ENCODE peak calls at places on chromosomes 5 and 9, in eight cellular contexts. V is GM12865, Z is fibroblast of the aortic adventitia, T is stomach, B is AG04450, G is suprapubic skin, E is breast epithelium, I is fibroblast of mammary gland. L is an unnamed sample.

GRCh38 chr5:27473300-27474053 is 435.1 kb upstream of the CDH9 start:
- DNase-seq in I (no peak), Z (no peak), B (no peak), V (no peak), E (no peak), T (no peak), G (no peak), L (no peak)

GRCh38 chr9:20624201-20625002 is 2.1 kb upstream of the MLLT3 start:
- DNase-seq in G (no peak), T (peak; percentile 63), I (peak; percentile 79), E (no peak), V (peak; percentile 84), Z (peak; percentile 86), B (no peak), L (peak; percentile 69)

GRCh38 chr9:4620881-4621555 is 41.1 kb upstream of the PLPP6 start:
- DNase-seq in T (no peak), B (no peak), G (no peak), Z (peak; percentile 72), I (peak; percentile 16), E (no peak), V (no peak), L (peak; percentile 41)

GRCh38 chr9:89770779-89771178 is 166.0 kb downstream of the GADD45G start:
- DNase-seq in E (no peak), G (no peak), B (no peak), V (no peak), I (no peak), Z (no peak), T (no peak), L (no peak)

GRCh38 chr5:124806026-124806856 is 59.8 kb upstream of the ZNF608 start:
- DNase-seq in G (no peak), V (no peak), E (peak; percentile 79), Z (peak; percentile 59), I (peak; percentile 68), B (peak; percentile 66), T (peak; percentile 89), L (peak; percentile 84)

GRCh38 chr5:95668216-95668615 is 14.6 kb downstream of the SPATA9 start:
- DNase-seq in B (no peak), T (no peak), V (no peak), G (no peak), Z (peak; percentile 64), E (no peak), I (peak; percentile 49), L (no peak)

GRCh38 chr5:141713616-141714309 is 31.7 kb upstream of the ARAP3 start:
- DNase-seq in V (no peak), Z (peak; percentile 33), B (no peak), T (no peak), I (no peak), E (no peak), G (no peak), L (no peak)

GRCh38 chr5:172503925-172504730 is 49.8 kb upstream of the SH3PXD2B start:
- DNase-seq in B (no peak), T (no peak), G (peak; percentile 71), V (no peak), I (no peak), E (no peak), Z (peak; percentile 54), L (no peak)

GRCh38 chr9:129312731-129313130 is 134.7 kb upstream of the IER5L start:
- DNase-seq in V (no peak), E (peak; percentile 12), B (no peak), G (peak; percentile 29), T (no peak), I (no peak), Z (no peak), L (no peak)

GRCh38 chr9:91898451-91899433 is 51.3 kb downstream of the ROR2 start:
- DNase-seq in T (peak; percentile 39), G (no peak), B (no peak), E (no peak), Z (no peak), I (peak; percentile 71), V (no peak), L (peak; percentile 7)

GRCh38 chr5:135533794-135534193 is 2.0 kb downstream of the NEUROG1 start:
- DNase-seq in V (no peak), G (no peak), B (no peak), T (no peak), Z (no peak), E (no peak), I (no peak), L (no peak)
- H3K4me3 ChIP-seq in V (no peak overlapping the region), G (no peak overlapping the region), B (no peak overlapping the region), T (no peak overlapping the region), Z (no peak overlapping the region), E (no peak overlapping the region), I (no peak overlapping the region), L (no peak overlapping the region)

DNA sequence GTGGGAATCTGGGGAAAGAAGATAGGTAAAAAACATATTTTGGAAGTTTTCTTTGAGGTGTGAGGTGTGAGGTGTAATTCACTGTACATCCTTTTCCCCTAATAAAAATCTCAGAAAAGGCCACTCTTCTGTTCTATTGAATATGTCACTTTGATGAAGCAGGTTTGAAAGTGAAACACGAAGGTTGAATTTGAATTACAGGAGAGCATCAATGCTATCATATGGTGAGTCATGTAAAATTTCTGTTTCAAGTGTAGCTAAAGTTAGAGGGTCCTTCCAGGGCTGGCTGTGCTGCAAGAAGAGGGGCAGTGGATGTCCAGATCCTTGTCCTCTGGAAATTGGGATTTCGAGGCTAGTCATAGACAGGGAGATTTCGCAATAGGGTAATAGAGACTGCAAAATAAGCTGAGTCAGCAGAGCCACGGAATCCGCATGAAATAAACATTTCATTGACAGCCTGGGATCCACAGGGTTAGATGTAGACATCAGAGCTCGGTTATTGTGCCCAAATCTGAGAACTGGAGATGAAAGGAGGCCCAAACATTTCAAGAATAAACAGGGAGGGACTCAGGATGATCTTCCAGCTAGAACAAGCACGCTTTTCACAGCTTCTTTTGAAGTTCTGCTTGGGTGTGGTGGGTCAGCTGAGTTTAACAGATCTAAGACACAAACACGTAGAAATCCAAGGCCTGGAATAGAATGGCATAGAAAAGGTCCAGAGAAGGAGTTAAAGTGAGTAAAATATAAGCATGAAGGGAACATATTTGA is 194.4 kb upstream of the CDKN2B start:
- DNase-seq in E (no peak), Z (peak; percentile 64), G (no peak), V (no peak), I (peak; percentile 78), B (no peak), T (no peak), L (peak; percentile 54)
- TF ChIP-seq CTCF in E (no peak), Z (no peak), G (no peak), V (no peak), I (no peak), B (no peak), T (no peak), L (no peak)

GRCh38 chr5:128965638-128966302 is 482 bp downstream of the SLC27A6 start:
- DNase-seq in E (no peak), B (no peak), V (no peak), G (no peak), I (no peak), T (no peak), Z (no peak), L (no peak)
- H3K4me3 ChIP-seq in E (peak overlapping the region; percentile 67), B (no peak overlapping the region), V (no peak overlapping the region), G (peak overlapping the region; percentile 44), I (peak overlapping the region; percentile 42), T (peak overlapping the region; percentile 18), Z (no peak overlapping the region), L (peak overlapping the region; percentile 46)

GRCh38 chr9:124840300-124840833 is 12.9 kb upstream of the WDR38 start:
- DNase-seq in G (no peak), E (no peak), Z (no peak), B (no peak), V (no peak), I (no peak), T (no peak), L (no peak)
- TF ChIP-seq CTCF in G (no peak), E (no peak), Z (peak; percentile 26), B (peak; percentile 37), V (peak; percentile 13), I (peak; percentile 35), T (no peak), L (peak; percentile 32)

GRCh38 chr5:72107874-72108199 is 562 bp downstream of the MAP1B start:
- DNase-seq in V (peak; percentile 14), Z (peak; percentile 31), T (no peak), E (no peak), G (no peak), B (no peak), I (peak; percentile 28), L (no peak)

GRCh38 chr5:72106922-72107873 is at the start of gene MAP1B:
- DNase-seq in I (peak; percentile 64), Z (peak; percentile 64), T (no peak), G (peak; percentile 81), V (no peak), E (no peak), B (peak; percentile 24), L (peak; percentile 82)

GRCh38 chr5:72109625-72110024 is 2.4 kb downstream of the MAP1B start:
- DNase-seq in T (no peak), V (no peak), E (no peak), Z (no peak), G (no peak), I (peak; percentile 32), B (no peak), L (peak; percentile 45)

GRCh38 chr5:72109051-72109411 is 1.8 kb downstream of the MAP1B start:
- DNase-seq in V (no peak), T (no peak), G (no peak), Z (no peak), E (no peak), I (no peak), B (no peak), L (no peak)

GRCh38 chr5:72108200-72109050 is 1.1 kb downstream of the MAP1B start:
- DNase-seq in V (no peak), B (no peak), T (no peak), I (peak; percentile 61), G (peak; percentile 87), E (peak; percentile 58), Z (peak; percentile 67), L (peak; percentile 62)
- H3K4me3 ChIP-seq in V (no peak overlapping the region), B (peak overlapping the region; percentile 91), T (peak overlapping the region; percentile 70), I (peak overlapping the region; percentile 87), G (peak overlapping the region; percentile 65), E (peak overlapping the region; percentile 98), Z (peak overlapping the region; percentile 97), L (peak overlapping the region; percentile 93)

GRCh38 chr5:35920890-35921289 is 17.5 kb downstream of the CAPSL start:
- DNase-seq in G (no peak), E (no peak), I (no peak), T (no peak), V (no peak), Z (no peak), B (no peak), L (no peak)
- TF ChIP-seq CTCF in G (no peak), E (no peak), I (no peak), T (no peak), V (no peak), Z (no peak), B (no peak), L (no peak)